ENCODE peak calls at places on chromosomes 5 and 9, in six cellular contexts. One of them, this sample, is unnamed.
A peak's percentile ranks its signal among the peaks of the same experiment; 100 is the strongest.

GRCh38 chr5:156401802-156402201 is 74.8 kb downstream of the SGCD start:
- DNase-seq in IMR-90: no peak
- DNase-seq in ovary: no peak
- DNase-seq in fibroblast of lung: no peak
- DNase-seq in left ventricle myocardium inferior: no peak
- DNase-seq in psoas muscle: no peak
- DNase-seq in this sample: no peak

GRCh38 chr5:78677777-78678668 is 29.5 kb upstream of the LHFPL2 start:
- DNase-seq in IMR-90: peak; percentile 98
- DNase-seq in left ventricle myocardium inferior: peak; percentile 68
- DNase-seq in psoas muscle: peak; percentile 65
- DNase-seq in ovary: peak; percentile 70
- DNase-seq in fibroblast of lung: peak; percentile 99
- DNase-seq in this sample: peak; percentile 92

GRCh38 chr5:113806823-113807222 is 293.3 kb downstream of the YTHDC2 start:
- DNase-seq in ovary: peak; percentile 14
- DNase-seq in fibroblast of lung: peak; percentile 21
- DNase-seq in IMR-90: peak; percentile 4
- DNase-seq in psoas muscle: peak; percentile 14
- DNase-seq in left ventricle myocardium inferior: no peak
- DNase-seq in this sample: no peak

GRCh38 chr5:113065626-113066025 is 89.0 kb downstream of the DCP2 start:
- DNase-seq in IMR-90: no peak
- DNase-seq in fibroblast of lung: no peak
- DNase-seq in psoas muscle: no peak
- DNase-seq in ovary: no peak
- DNase-seq in left ventricle myocardium inferior: no peak
- DNase-seq in this sample: no peak

GRCh38 chr5:95862636-95863382 is 40.3 kb upstream of the GLRX start:
- DNase-seq in psoas muscle: no peak
- DNase-seq in left ventricle myocardium inferior: no peak
- DNase-seq in IMR-90: no peak
- DNase-seq in ovary: no peak
- DNase-seq in fibroblast of lung: no peak
- DNase-seq in this sample: no peak

GRCh38 chr5:112492291-112492690 is 73.2 kb upstream of the EPB41L4A start:
- DNase-seq in psoas muscle: peak; percentile 25
- DNase-seq in IMR-90: peak; percentile 23
- DNase-seq in left ventricle myocardium inferior: peak; percentile 56
- DNase-seq in fibroblast of lung: peak; percentile 66
- DNase-seq in ovary: no peak
- DNase-seq in this sample: peak; percentile 63

GRCh38 chr5:4924581-4924980 is 215.5 kb upstream of the ADAMTS16 start:
- DNase-seq in ovary: no peak
- DNase-seq in left ventricle myocardium inferior: no peak
- DNase-seq in IMR-90: no peak
- DNase-seq in fibroblast of lung: no peak
- DNase-seq in psoas muscle: no peak
- DNase-seq in this sample: peak; percentile 0

GRCh38 chr9:123584202-123585176 is 228.5 kb downstream of the CRB2 start:
- DNase-seq in IMR-90: no peak
- DNase-seq in ovary: no peak
- DNase-seq in left ventricle myocardium inferior: no peak
- DNase-seq in fibroblast of lung: no peak
- DNase-seq in psoas muscle: no peak
- DNase-seq in this sample: no peak

GRCh38 chr5:126614189-126614588 is 13.4 kb downstream of the PHAX start:
- DNase-seq in IMR-90: no peak
- DNase-seq in ovary: no peak
- DNase-seq in fibroblast of lung: no peak
- DNase-seq in psoas muscle: no peak
- DNase-seq in left ventricle myocardium inferior: no peak
- DNase-seq in this sample: no peak

GRCh38 chr5:65024681-65025080 is 256.0 kb downstream of the CWC27 start:
- DNase-seq in ovary: no peak
- DNase-seq in psoas muscle: no peak
- DNase-seq in fibroblast of lung: no peak
- DNase-seq in IMR-90: no peak
- DNase-seq in left ventricle myocardium inferior: no peak
- DNase-seq in this sample: no peak

GRCh38 chr5:40962207-40962955 is 53.1 kb downstream of the C7 start:
- DNase-seq in fibroblast of lung: no peak
- DNase-seq in ovary: no peak
- DNase-seq in left ventricle myocardium inferior: no peak
- DNase-seq in IMR-90: no peak
- DNase-seq in psoas muscle: no peak
- DNase-seq in this sample: no peak

GRCh38 chr9:124133752-124134151 is 122.2 kb downstream of the LHX2 start:
- DNase-seq in IMR-90: peak; percentile 26
- DNase-seq in left ventricle myocardium inferior: no peak
- DNase-seq in psoas muscle: no peak
- DNase-seq in ovary: no peak
- DNase-seq in fibroblast of lung: peak; percentile 49
- DNase-seq in this sample: peak; percentile 50

GRCh38 chr5:160297004-160297403 is 15.4 kb downstream of the CCNJL start:
- DNase-seq in left ventricle myocardium inferior: no peak
- DNase-seq in fibroblast of lung: no peak
- DNase-seq in IMR-90: peak; percentile 21
- DNase-seq in ovary: no peak
- DNase-seq in psoas muscle: no peak
- DNase-seq in this sample: no peak

GRCh38 chr5:154857091-154857533 is 1.3 kb upstream of the CNOT8 start:
- DNase-seq in fibroblast of lung: no peak
- DNase-seq in ovary: peak; percentile 87
- DNase-seq in psoas muscle: peak; percentile 86
- DNase-seq in left ventricle myocardium inferior: peak; percentile 89
- DNase-seq in IMR-90: no peak
- DNase-seq in this sample: no peak

GRCh38 chr9:10232352-10232930 is 380.4 kb downstream of the PTPRD start:
- DNase-seq in ovary: no peak
- DNase-seq in fibroblast of lung: peak; percentile 58
- DNase-seq in IMR-90: peak; percentile 1
- DNase-seq in left ventricle myocardium inferior: no peak
- DNase-seq in psoas muscle: no peak
- DNase-seq in this sample: peak; percentile 34

GRCh38 chr5:44885903-44886302 is 77.2 kb downstream of the MRPS30 start:
- DNase-seq in left ventricle myocardium inferior: no peak
- DNase-seq in ovary: no peak
- DNase-seq in IMR-90: no peak
- DNase-seq in fibroblast of lung: peak; percentile 38
- DNase-seq in psoas muscle: no peak
- DNase-seq in this sample: no peak

GRCh38 chr5:79456890-79457583 is 56.9 kb downstream of the HOMER1 start:
- DNase-seq in fibroblast of lung: no peak
- DNase-seq in psoas muscle: no peak
- DNase-seq in ovary: no peak
- DNase-seq in left ventricle myocardium inferior: no peak
- DNase-seq in IMR-90: no peak
- DNase-seq in this sample: no peak

GRCh38 chr9:136588663-136589464 is 43.0 kb upstream of the NOTCH1 start:
- DNase-seq in IMR-90: no peak
- DNase-seq in psoas muscle: no peak
- DNase-seq in ovary: no peak
- DNase-seq in fibroblast of lung: no peak
- DNase-seq in left ventricle myocardium inferior: no peak
- DNase-seq in this sample: no peak

GRCh38 chr5:71615809-71616208 is 28.7 kb downstream of the MCCC2 start:
- DNase-seq in left ventricle myocardium inferior: no peak
- DNase-seq in psoas muscle: no peak
- DNase-seq in IMR-90: no peak
- DNase-seq in fibroblast of lung: no peak
- DNase-seq in ovary: no peak
- DNase-seq in this sample: no peak

GRCh38 chr9:99057665-99058625 is 47.0 kb upstream of the TGFBR1 start:
- DNase-seq in psoas muscle: no peak
- DNase-seq in left ventricle myocardium inferior: no peak
- DNase-seq in IMR-90: peak; percentile 81
- DNase-seq in fibroblast of lung: peak; percentile 58
- DNase-seq in ovary: no peak
- DNase-seq in this sample: peak; percentile 92

GRCh38 chr9:101635020-101635419 is 40.3 kb upstream of the PPP3R2 start:
- DNase-seq in fibroblast of lung: no peak
- DNase-seq in IMR-90: no peak
- DNase-seq in left ventricle myocardium inferior: no peak
- DNase-seq in ovary: no peak
- DNase-seq in psoas muscle: no peak
- DNase-seq in this sample: no peak

GRCh38 chr9:134396825-134397224 is 70.6 kb downstream of the RXRA start:
- DNase-seq in IMR-90: no peak
- DNase-seq in left ventricle myocardium inferior: no peak
- DNase-seq in psoas muscle: no peak
- DNase-seq in ovary: no peak
- DNase-seq in fibroblast of lung: no peak
- DNase-seq in this sample: no peak

GRCh38 chr9:76592105-76593010 is 133.4 kb downstream of the GCNT1 start:
- DNase-seq in psoas muscle: no peak
- DNase-seq in IMR-90: no peak
- DNase-seq in ovary: no peak
- DNase-seq in left ventricle myocardium inferior: no peak
- DNase-seq in fibroblast of lung: no peak
- DNase-seq in this sample: peak; percentile 6

GRCh38 chr9:76591256-76591950 is 132.4 kb downstream of the GCNT1 start:
- DNase-seq in left ventricle myocardium inferior: no peak
- DNase-seq in fibroblast of lung: peak; percentile 47
- DNase-seq in ovary: no peak
- DNase-seq in psoas muscle: no peak
- DNase-seq in IMR-90: peak; percentile 6
- DNase-seq in this sample: no peak

GRCh38 chr9:76595645-76596044 is 136.7 kb downstream of the GCNT1 start:
- DNase-seq in fibroblast of lung: no peak
- DNase-seq in psoas muscle: no peak
- DNase-seq in left ventricle myocardium inferior: no peak
- DNase-seq in IMR-90: no peak
- DNase-seq in ovary: no peak
- DNase-seq in this sample: no peak

GRCh38 chr9:76594764-76595410 is 135.9 kb downstream of the GCNT1 start:
- DNase-seq in psoas muscle: no peak
- DNase-seq in IMR-90: no peak
- DNase-seq in ovary: no peak
- DNase-seq in left ventricle myocardium inferior: no peak
- DNase-seq in fibroblast of lung: no peak
- DNase-seq in this sample: no peak

DNA sequence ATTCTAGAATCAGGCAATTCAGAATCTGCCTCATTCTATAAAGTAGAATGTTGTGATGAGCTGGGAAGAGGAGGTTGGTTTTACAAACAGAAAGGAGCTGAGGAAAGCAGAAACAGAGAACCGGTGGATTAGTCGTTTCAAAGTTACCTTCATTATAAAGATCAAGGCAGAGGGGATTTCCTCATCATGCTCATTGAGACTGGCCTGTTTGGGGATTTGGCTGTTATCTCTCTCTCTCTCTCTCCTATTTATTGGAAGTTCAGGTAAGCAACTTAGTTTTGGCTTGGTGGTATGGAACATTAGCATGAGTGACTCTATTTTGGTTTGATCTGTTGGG is 134.0 kb downstream of the GCNT1 start:
- DNase-seq in ovary: no peak
- DNase-seq in fibroblast of lung: no peak
- DNase-seq in psoas muscle: no peak
- DNase-seq in IMR-90: no peak
- DNase-seq in left ventricle myocardium inferior: no peak
- DNase-seq in this sample: no peak
- H3K4me3 ChIP-seq in ovary: no peak overlapping the region
- H3K4me3 ChIP-seq in fibroblast of lung: no peak overlapping the region
- H3K4me3 ChIP-seq in psoas muscle: no peak overlapping the region
- H3K4me3 ChIP-seq in IMR-90: no peak overlapping the region
- H3K4me3 ChIP-seq in left ventricle myocardium inferior: no peak overlapping the region
- H3K4me3 ChIP-seq in this sample: no peak overlapping the region

GRCh38 chr9:6763244-6763643 is 5.5 kb downstream of the KDM4C start:
- DNase-seq in left ventricle myocardium inferior: no peak
- DNase-seq in ovary: no peak
- DNase-seq in psoas muscle: no peak
- DNase-seq in fibroblast of lung: no peak
- DNase-seq in IMR-90: no peak
- DNase-seq in this sample: no peak
- TF ChIP-seq CTCF in left ventricle myocardium inferior: no peak
- TF ChIP-seq CTCF in ovary: no peak
- TF ChIP-seq CTCF in psoas muscle: no peak
- TF ChIP-seq CTCF in fibroblast of lung: no peak
- TF ChIP-seq CTCF in IMR-90: no peak
- TF ChIP-seq CTCF in this sample: no peak

DNA sequence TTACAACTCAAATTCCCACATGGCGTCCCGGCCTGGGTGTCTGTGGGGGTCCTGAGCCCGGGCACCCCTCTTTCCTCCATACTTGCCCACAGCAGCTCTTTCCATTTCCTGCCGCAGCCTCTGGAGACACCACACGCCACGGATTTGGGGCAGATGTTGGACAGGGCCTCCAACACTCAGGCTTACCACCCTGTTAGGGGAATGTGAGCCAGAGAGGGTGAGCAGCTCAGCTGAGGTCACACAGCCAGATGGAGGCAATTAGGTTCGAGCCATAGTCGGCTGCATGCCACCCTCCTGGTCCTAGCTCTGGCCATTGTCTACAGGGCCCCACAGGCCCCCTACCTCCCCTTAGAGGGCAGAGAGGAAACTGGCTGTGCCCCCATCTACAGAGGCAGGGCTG is 75.6 kb upstream of the STXBP1 start:
- DNase-seq in fibroblast of lung: no peak
- DNase-seq in psoas muscle: no peak
- DNase-seq in ovary: no peak
- DNase-seq in left ventricle myocardium inferior: no peak
- DNase-seq in IMR-90: no peak
- DNase-seq in this sample: no peak
- H3K27ac ChIP-seq in fibroblast of lung: peak overlapping the region; percentile 92
- H3K27ac ChIP-seq in psoas muscle: no peak overlapping the region
- H3K27ac ChIP-seq in ovary: peak overlapping the region; percentile 78
- H3K27ac ChIP-seq in left ventricle myocardium inferior: peak overlapping the region; percentile 50
- H3K27ac ChIP-seq in IMR-90: peak overlapping the region; percentile 89
- H3K27ac ChIP-seq in this sample: peak overlapping the region; percentile 29

GRCh38 chr5:98753507-98753906 is 20.0 kb upstream of the RGMB start:
- DNase-seq in fibroblast of lung: no peak
- DNase-seq in IMR-90: no peak
- DNase-seq in psoas muscle: no peak
- DNase-seq in left ventricle myocardium inferior: no peak
- DNase-seq in ovary: no peak
- DNase-seq in this sample: no peak

GRCh38 chr5:98750693-98751092 is 22.8 kb upstream of the RGMB start:
- DNase-seq in psoas muscle: no peak
- DNase-seq in IMR-90: no peak
- DNase-seq in fibroblast of lung: no peak
- DNase-seq in ovary: no peak
- DNase-seq in left ventricle myocardium inferior: no peak
- DNase-seq in this sample: no peak

GRCh38 chr5:98757978-98758377 is 15.5 kb upstream of the RGMB start:
- DNase-seq in fibroblast of lung: no peak
- DNase-seq in left ventricle myocardium inferior: no peak
- DNase-seq in IMR-90: no peak
- DNase-seq in psoas muscle: no peak
- DNase-seq in ovary: no peak
- DNase-seq in this sample: no peak

DNA sequence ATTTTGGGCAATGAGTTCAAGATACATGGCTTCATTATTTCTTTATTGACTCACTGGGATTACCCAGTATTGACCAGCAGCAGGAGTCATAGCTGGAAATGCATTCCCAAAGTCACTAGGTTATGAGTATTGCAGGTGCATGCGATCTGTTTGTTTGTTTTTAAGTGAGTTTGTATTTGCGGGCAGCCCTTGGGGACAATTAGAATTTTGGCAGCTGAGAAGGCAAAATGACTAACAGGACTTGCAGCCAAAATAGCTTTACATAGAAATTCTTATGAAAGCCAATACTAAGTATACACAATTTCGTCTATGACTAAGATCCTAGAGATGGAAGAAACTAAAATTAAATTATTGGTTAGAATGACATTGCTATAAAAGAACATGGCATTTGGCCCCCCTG is 18.1 kb upstream of the RGMB start:
- DNase-seq in psoas muscle: no peak
- DNase-seq in IMR-90: peak; percentile 90
- DNase-seq in fibroblast of lung: peak; percentile 75
- DNase-seq in left ventricle myocardium inferior: no peak
- DNase-seq in ovary: no peak
- DNase-seq in this sample: peak; percentile 43
- H3K4me3 ChIP-seq in psoas muscle: no peak overlapping the region
- H3K4me3 ChIP-seq in IMR-90: no peak overlapping the region
- H3K4me3 ChIP-seq in fibroblast of lung: no peak overlapping the region
- H3K4me3 ChIP-seq in left ventricle myocardium inferior: no peak overlapping the region
- H3K4me3 ChIP-seq in ovary: no peak overlapping the region
- H3K4me3 ChIP-seq in this sample: no peak overlapping the region